ENCODE peak calls at places on chromosome 12, in seven cellular contexts. M, S, K, H, T, W and V are unnamed samples.

GRCh38 chr12:8018666-8019581 is 13.6 kb upstream of the FOXJ2 start:
- DNase-seq in M (no peak), S (peak), K (peak), H (no peak), T (peak), W (peak), V (peak)

GRCh38 chr12:84964048-84964447 is 51.4 kb upstream of the SLC6A15 start:
- DNase-seq in M (no peak), S (no peak), K (no peak), H (no peak), T (no peak), W (no peak), V (no peak)

GRCh38 chr12:80154261-80154660 is 54.9 kb downstream of the OTOGL start:
- DNase-seq in M (no peak), S (no peak), K (no peak), H (no peak), T (peak), W (no peak), V (no peak)

GRCh38 chr12:29610473-29611174 is 113.1 kb upstream of the OVCH1 start:
- DNase-seq in M (no peak), S (no peak), K (no peak), H (no peak), T (no peak), W (no peak), V (no peak)

GRCh38 chr12:15536446-15536845 is 214.1 kb downstream of the PTPRO start:
- DNase-seq in M (no peak), S (no peak), K (no peak), H (no peak), T (no peak), W (no peak), V (no peak)

GRCh38 chr12:94207467-94208432 is 59.4 kb downstream of the PLXNC1 start:
- DNase-seq in M (no peak), S (no peak), K (peak), H (no peak), T (peak), W (peak), V (no peak)

GRCh38 chr12:122845865-122846621 is 10.8 kb downstream of the HIP1R start:
- DNase-seq in M (no peak), S (no peak), K (no peak), H (no peak), T (no peak), W (peak), V (no peak)

GRCh38 chr12:19431407-19432308 is 7.6 kb upstream of the AEBP2 start:
- DNase-seq in M (peak), S (no peak), K (no peak), H (no peak), T (peak), W (no peak), V (no peak)

GRCh38 chr12:45331552-45331951 is 115.7 kb downstream of the ANO6 start:
- DNase-seq in M (no peak), S (no peak), K (no peak), H (no peak), T (no peak), W (no peak), V (no peak)

GRCh38 chr12:91620949-91621348 is 438.3 kb upstream of the DCN start:
- DNase-seq in M (no peak), S (no peak), K (no peak), H (no peak), T (no peak), W (no peak), V (no peak)

GRCh38 chr12:94134226-94134795 is 14.1 kb upstream of the PLXNC1 start:
- DNase-seq in M (peak), S (peak), K (no peak), H (no peak), T (peak), W (peak), V (no peak)

GRCh38 chr12:28121433-28121832 is 68.8 kb upstream of the CCDC91 start:
- DNase-seq in M (no peak), S (no peak), K (no peak), H (no peak), T (no peak), W (no peak), V (no peak)

GRCh38 chr12:64611430-64612286 is 1.4 kb downstream of the RASSF3 start:
- DNase-seq in M (no peak), S (no peak), K (no peak), H (no peak), T (peak), W (peak), V (no peak)

GRCh38 chr12:64610660-64611429 is 550 bp downstream of the RASSF3 start:
- DNase-seq in M (no peak), S (no peak), K (peak), H (no peak), T (peak), W (peak), V (peak)

GRCh38 chr12:64609543-64610091 is 678 bp upstream of the RASSF3 start:
- DNase-seq in M (no peak), S (no peak), K (no peak), H (no peak), T (no peak), W (peak), V (no peak)

GRCh38 chr12:64610092-64610659 is at the start of gene RASSF3:
- DNase-seq in M (no peak), S (peak), K (peak), H (peak), T (peak), W (peak), V (peak)

GRCh38 chr12:64608901-64609542 is 1.3 kb upstream of the RASSF3 start:
- DNase-seq in M (no peak), S (peak), K (peak), H (no peak), T (peak), W (peak), V (no peak)
- TF ChIP-seq CTCF in M (no peak), S (no peak), K (no peak), H (no peak), T (no peak), W (peak), V (no peak)

DNA sequence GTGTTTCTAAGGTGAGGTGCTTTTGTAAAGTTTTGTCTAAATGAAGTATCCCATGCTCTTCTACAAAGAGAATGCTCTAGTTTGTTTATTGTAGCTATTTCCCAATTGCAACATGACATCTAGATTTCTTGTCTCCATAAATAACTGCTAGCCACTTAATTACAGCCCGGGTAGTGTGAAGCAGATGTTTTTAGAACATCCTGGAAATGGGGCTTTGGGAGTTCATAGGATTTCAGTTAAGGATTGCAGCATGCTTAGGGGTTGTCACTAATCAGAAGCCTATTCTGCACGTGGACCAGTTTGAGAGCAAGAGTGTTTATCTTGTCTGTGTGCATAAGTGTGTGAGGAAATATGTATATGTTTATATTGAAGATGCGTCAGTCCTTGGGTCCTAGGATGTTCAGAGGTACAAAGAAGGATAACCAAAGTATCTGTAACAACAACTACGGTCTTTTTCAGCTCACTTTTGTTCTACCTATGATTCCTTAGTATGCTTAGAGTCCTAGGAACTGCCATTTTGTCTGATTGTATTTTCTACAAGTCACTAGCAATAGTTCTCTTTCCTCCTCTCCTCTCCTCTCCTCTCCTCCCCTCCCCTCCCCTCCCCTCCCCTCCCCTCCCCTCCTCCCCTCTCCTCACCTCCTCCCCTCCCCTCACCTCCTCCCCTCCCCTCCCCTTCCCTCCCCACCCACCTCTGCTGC is 135.3 kb downstream of the ACSS3 start:
- DNase-seq in M (no peak), S (no peak), K (no peak), H (no peak), T (no peak), W (no peak), V (no peak)
- TF ChIP-seq CTCF in M (no peak), S (no peak), K (no peak), H (no peak), T (no peak), W (no peak), V (no peak)

GRCh38 chr12:77049767-77050353 is 15.5 kb downstream of the E2F7 start:
- DNase-seq in M (no peak), S (peak), K (no peak), H (no peak), T (peak), W (peak), V (no peak)

GRCh38 chr12:77053259-77053658 is 12.1 kb downstream of the E2F7 start:
- DNase-seq in M (no peak), S (no peak), K (no peak), H (no peak), T (no peak), W (no peak), V (no peak)

GRCh38 chr12:77042834-77043233 is 22.5 kb downstream of the E2F7 start:
- DNase-seq in M (no peak), S (no peak), K (no peak), H (no peak), T (no peak), W (no peak), V (no peak)

GRCh38 chr12:77045183-77045582 is 20.2 kb downstream of the E2F7 start:
- DNase-seq in M (no peak), S (no peak), K (no peak), H (no peak), T (no peak), W (no peak), V (no peak)

DNA sequence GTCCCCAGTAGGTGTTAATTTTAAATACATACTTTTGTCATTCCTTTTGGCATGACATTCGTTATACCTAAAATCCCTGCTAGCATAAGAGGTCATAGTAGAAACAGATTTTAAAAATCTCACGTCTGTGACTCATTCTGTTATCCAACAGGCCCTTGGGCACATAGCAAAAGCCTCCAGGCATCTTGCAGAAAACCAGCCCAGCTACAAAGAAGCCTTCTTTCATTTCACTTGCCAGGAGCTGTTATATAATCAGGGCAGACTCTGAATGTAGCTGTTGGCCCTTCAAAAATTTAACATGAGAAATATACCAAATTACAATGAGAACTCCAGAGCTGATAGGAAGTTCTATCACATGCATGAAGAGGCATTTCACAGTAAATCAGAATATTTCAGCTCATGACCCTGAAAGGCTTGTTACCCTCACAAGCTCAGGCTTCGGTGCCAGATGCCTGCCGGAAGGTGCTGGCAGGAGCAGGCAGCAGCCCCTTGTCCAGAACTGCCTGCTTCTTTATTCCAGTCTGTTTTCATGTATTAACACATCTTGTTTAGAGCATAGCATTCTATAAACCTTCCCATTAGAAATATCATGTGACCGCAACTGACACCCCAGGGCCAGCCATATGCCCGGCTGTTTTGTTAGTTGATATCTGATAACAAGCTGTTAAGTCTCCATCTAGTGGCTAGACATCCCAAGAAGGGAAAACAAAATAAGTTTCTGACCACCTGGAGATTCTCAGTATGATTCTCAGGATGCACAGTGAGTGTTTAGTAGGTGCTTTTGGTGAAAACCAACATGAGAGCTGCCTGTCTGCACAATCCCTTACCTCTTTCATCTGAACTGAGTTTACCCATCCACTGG is 17.8 kb downstream of the E2F7 start:
- DNase-seq in M (no peak), S (no peak), K (no peak), H (no peak), T (no peak), W (no peak), V (no peak)
- TF ChIP-seq CTCF in M (no peak), S (no peak), K (no peak), H (no peak), T (no peak), W (peak), V (no peak)

GRCh38 chr12:107448198-107448597 is 237.4 kb upstream of the PWP1 start:
- DNase-seq in M (no peak), S (peak), K (no peak), H (no peak), T (peak), W (peak), V (no peak)
- TF ChIP-seq CTCF in M (peak), S (peak), K (no peak), H (no peak), T (peak), W (peak), V (peak)

GRCh38 chr12:127148318-127148717 is 1118.7 kb upstream of the TMEM132C start:
- DNase-seq in M (no peak), S (no peak), K (no peak), H (no peak), T (no peak), W (no peak), V (no peak)

GRCh38 chr12:127147724-127148123 is 1119.2 kb upstream of the TMEM132C start:
- DNase-seq in M (no peak), S (no peak), K (no peak), H (no peak), T (no peak), W (no peak), V (no peak)

GRCh38 chr12:127150028-127150427 is 1116.9 kb upstream of the TMEM132C start:
- DNase-seq in M (no peak), S (no peak), K (no peak), H (no peak), T (peak), W (no peak), V (no peak)

GRCh38 chr12:127149226-127149964 is 1117.6 kb upstream of the TMEM132C start:
- DNase-seq in M (peak), S (no peak), K (no peak), H (no peak), T (no peak), W (no peak), V (no peak)

DNA sequence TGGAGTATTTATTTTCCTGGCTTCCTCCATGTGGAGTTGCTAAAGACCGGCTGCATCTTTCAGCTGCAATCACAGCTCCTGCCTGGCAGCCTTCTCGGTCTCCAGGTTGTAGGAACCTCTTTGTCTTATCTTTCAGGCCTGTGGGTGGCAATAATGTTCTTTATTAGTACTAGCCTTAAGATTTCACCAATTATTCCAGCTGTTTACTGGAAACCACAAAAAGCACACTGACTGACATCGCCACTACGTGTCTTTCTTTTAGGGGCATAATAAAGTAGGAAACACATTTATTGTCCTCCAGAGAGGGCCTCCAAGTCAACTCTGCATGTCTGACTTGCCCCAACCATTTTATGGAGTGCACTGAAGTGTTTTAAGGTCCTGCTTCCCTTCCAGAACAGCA is 1116.5 kb upstream of the TMEM132C start:
- DNase-seq in M (no peak), S (no peak), K (no peak), H (no peak), T (no peak), W (no peak), V (no peak)
- TF ChIP-seq CTCF in M (no peak), S (no peak), K (no peak), H (no peak), T (peak), W (no peak), V (no peak)

GRCh38 chr12:92785563-92785950 is 82.8 kb downstream of the PLEKHG7 start:
- DNase-seq in M (no peak), S (no peak), K (no peak), H (no peak), T (no peak), W (no peak), V (no peak)

GRCh38 chr12:92779902-92780301 is 77.1 kb downstream of the PLEKHG7 start:
- DNase-seq in M (no peak), S (no peak), K (no peak), H (no peak), T (no peak), W (no peak), V (no peak)

GRCh38 chr12:92786045-92786444 is 83.3 kb downstream of the PLEKHG7 start:
- DNase-seq in M (no peak), S (no peak), K (no peak), H (no peak), T (no peak), W (no peak), V (no peak)

GRCh38 chr12:92784356-92784755 is 81.6 kb downstream of the PLEKHG7 start:
- DNase-seq in M (no peak), S (no peak), K (no peak), H (no peak), T (no peak), W (no peak), V (no peak)

GRCh38 chr12:92784795-92785562 is 82.2 kb downstream of the PLEKHG7 start:
- DNase-seq in M (peak), S (peak), K (no peak), H (no peak), T (peak), W (peak), V (no peak)
- TF ChIP-seq CTCF in M (peak), S (peak), K (peak), H (peak), T (peak), W (peak), V (peak)

GRCh38 chr12:9944404-9944803 is 12.2 kb upstream of the CLEC2A start:
- DNase-seq in M (no peak), S (no peak), K (no peak), H (no peak), T (no peak), W (no peak), V (no peak)

GRCh38 chr12:9943244-9943643 is 11.1 kb upstream of the CLEC2A start:
- DNase-seq in M (no peak), S (no peak), K (no peak), H (no peak), T (no peak), W (no peak), V (no peak)

GRCh38 chr12:9936597-9936996 is 4.4 kb upstream of the CLEC2A start:
- DNase-seq in M (no peak), S (no peak), K (no peak), H (no peak), T (no peak), W (no peak), V (no peak)

GRCh38 chr12:9941838-9942237 is 9.7 kb upstream of the CLEC2A start:
- DNase-seq in M (no peak), S (no peak), K (no peak), H (no peak), T (no peak), W (no peak), V (no peak)

GRCh38 chr12:9940370-9940769 is 8.2 kb upstream of the CLEC2A start:
- DNase-seq in M (no peak), S (no peak), K (no peak), H (no peak), T (peak), W (peak), V (no peak)
- TF ChIP-seq CTCF in M (peak), S (peak), K (peak), H (no peak), T (peak), W (peak), V (peak)

DNA sequence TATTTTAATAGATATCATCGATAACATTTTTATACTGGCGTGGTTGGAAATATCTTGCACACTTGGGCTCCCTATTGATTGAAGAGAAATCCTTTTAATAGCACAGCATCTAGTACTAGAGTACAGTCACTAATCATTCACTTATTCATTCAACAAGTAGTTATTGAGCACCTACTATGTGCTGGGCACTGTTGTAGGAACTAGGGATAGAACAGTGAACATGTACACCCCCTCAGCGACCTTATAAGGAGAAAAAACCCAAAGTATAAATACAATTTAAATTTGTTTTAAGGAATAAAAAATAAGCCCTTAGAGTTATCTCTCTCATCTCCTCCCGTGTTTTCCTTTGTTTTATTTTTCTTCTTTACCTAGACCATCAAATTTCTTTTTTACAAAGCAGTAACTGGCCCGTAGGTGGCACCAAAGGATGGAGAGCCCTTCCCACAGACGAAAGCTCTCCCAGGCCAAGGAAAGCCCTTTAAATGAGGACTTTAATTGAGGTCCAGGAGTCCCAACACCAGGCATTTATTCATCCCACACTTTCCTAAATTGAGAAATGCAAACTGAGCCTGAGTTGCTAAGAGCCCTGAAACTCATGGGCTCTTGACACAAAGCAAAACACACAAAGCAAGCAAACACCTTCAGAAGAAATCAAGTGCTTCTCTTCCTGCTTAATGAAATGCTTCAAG is 29.0 kb downstream of the PEBP1 start:
- DNase-seq in M (no peak), S (peak), K (no peak), H (no peak), T (peak), W (peak), V (peak)
- TF ChIP-seq CTCF in M (peak), S (peak), K (no peak), H (no peak), T (peak), W (peak), V (peak)

DNA sequence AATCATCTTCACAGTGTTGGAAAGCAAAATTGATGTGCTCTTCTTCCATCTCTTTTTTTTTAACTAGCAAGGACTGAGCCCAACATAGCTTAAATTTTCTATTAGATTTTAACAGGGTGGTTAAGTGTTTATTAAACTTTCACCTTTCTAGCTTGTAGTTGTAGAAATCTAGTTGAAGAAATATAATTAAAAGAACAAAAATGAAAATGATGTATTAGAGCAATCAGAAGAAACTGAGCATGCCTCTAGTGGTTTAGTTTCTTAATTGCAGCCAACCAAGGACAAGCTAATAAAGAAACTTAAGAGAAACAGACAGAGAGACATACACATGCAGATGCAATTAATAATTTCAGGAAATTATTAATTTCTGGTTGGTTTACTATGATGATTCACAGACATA is 673.0 kb upstream of the LMO3 start:
- DNase-seq in M (no peak), S (no peak), K (no peak), H (no peak), T (no peak), W (peak), V (no peak)
- TF ChIP-seq CTCF in M (no peak), S (peak), K (no peak), H (no peak), T (no peak), W (peak), V (peak)

GRCh38 chr12:103840881-103841689 is at the start of gene NT5DC3:
- DNase-seq in M (no peak), S (peak), K (peak), H (peak), T (peak), W (peak), V (peak)
- TF ChIP-seq CTCF in M (peak), S (no peak), K (no peak), H (peak), T (no peak), W (no peak), V (no peak)